ENCODE peak calls at places on chromosomes 11 and 22, in ten cellular contexts. V is AG10803, T is fibroblast of pulmonary artery, O is PC-3, P is AG04450, A is fibroblast of lung, G is adrenal gland, D is RWPE2, H is heart left ventricle, E is AG09309. C is an unnamed sample.

GRCh38 chr11:120431633-120432032 is 79.9 kb upstream of the GRIK4 start:
- DNase-seq in V (peak; percentile 71), T (peak; percentile 58), O (peak; percentile 48), P (peak; percentile 13), A (peak; percentile 73), G (no peak), D (no peak), H (no peak), E (peak; percentile 35), C (no peak)

GRCh38 chr11:6258571-6258998 is 1.1 kb upstream of the CCKBR start:
- DNase-seq in V (no peak), T (no peak), O (no peak), P (no peak), A (peak; percentile 9), G (no peak), D (no peak), H (no peak), E (no peak), C (peak; percentile 36)

GRCh38 chr11:78740175-78741161 is 165.8 kb upstream of the NARS2 start:
- DNase-seq in V (no peak), T (no peak), O (no peak), P (no peak), A (no peak), G (no peak), D (no peak), H (no peak), E (no peak), C (no peak)

GRCh38 chr11:2275334-2276279 is 5.2 kb upstream of the ASCL2 start:
- DNase-seq in V (no peak), T (no peak), O (no peak), P (no peak), A (no peak), G (no peak), D (peak; percentile 38), H (peak; percentile 58), E (no peak), C (no peak)

GRCh38 chr11:216081-216974 is 8.8 kb downstream of the RIC8A start:
- DNase-seq in V (no peak), T (no peak), O (no peak), P (no peak), A (no peak), G (no peak), D (no peak), H (no peak), E (no peak), C (no peak)

GRCh38 chr11:68673991-68674390 is 10.4 kb upstream of the GAL start:
- DNase-seq in V (no peak), T (no peak), O (no peak), P (no peak), A (no peak), G (no peak), D (peak; percentile 21), H (no peak), E (no peak), C (no peak)

GRCh38 chr22:40703174-40703573 is 23.9 kb downstream of the MCHR1 start:
- DNase-seq in V (no peak), T (no peak), O (no peak), P (no peak), A (no peak), G (no peak), D (no peak), H (no peak), E (no peak), C (no peak)

GRCh38 chr11:88521354-88522310 is 184.1 kb upstream of the CTSC start:
- DNase-seq in V (peak; percentile 23), T (no peak), O (no peak), P (no peak), A (no peak), G (no peak), D (no peak), H (no peak), E (no peak), C (peak; percentile 43)

GRCh38 chr11:11084337-11084736 is 226.5 kb upstream of the ZBED5 start:
- DNase-seq in V (no peak), T (no peak), O (no peak), P (no peak), A (no peak), G (no peak), D (no peak), H (no peak), E (no peak), C (no peak)

GRCh38 chr11:118744001-118744400 is 47.0 kb downstream of the DDX6 start:
- DNase-seq in V (peak; percentile 84), T (no peak), O (no peak), P (no peak), A (no peak), G (no peak), D (no peak), H (no peak), E (peak; percentile 47), C (no peak)

GRCh38 chr11:16098827-16099226 is 257.5 kb downstream of the SOX6 start:
- DNase-seq in V (no peak), T (no peak), O (no peak), P (no peak), A (no peak), G (no peak), D (no peak), H (no peak), E (no peak), C (peak; percentile 28)

GRCh38 chr22:24555496-24556253 is at the start of gene SNRPD3:
- DNase-seq in V (peak; percentile 90), T (peak; percentile 93), O (peak; percentile 85), P (peak; percentile 82), A (peak; percentile 92), G (peak; percentile 94), D (peak; percentile 93), H (peak; percentile 95), E (peak; percentile 71), C (peak; percentile 92)
- H3K4me3 ChIP-seq in V (peak within 1 kb of the TSS; percentile 99), T (peak within 1 kb of the TSS; percentile 100), O (peak within 1 kb of the TSS; percentile 88), P (peak within 1 kb of the TSS; percentile 96), A (peak within 1 kb of the TSS; percentile 98), G (peak within 1 kb of the TSS; percentile 68), D (peak within 1 kb of the TSS; percentile 97), H (peak within 1 kb of the TSS; percentile 93), E (peak within 1 kb of the TSS; percentile 91), C (peak within 1 kb of the TSS; percentile 100)

DNA sequence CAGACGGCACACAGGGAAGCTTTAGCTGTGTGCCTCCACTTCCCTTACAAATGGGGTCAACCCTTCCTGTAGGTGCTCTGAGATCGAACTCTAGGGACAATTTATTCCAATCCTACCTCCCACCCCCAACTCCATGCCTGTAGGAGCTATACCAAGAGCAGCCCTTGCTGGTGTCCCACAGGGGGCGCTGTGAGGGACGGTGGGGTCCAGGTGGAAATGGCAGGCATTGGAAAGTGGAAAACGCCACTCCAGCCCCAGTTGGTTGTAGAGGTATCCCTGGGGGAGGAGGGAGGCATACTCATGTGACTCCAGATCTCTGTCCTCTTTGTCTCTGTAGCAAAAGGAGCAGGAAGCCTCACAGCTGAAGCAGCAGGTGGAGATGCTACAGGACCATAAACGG is 161.3 kb downstream of the MYO18B start:
- DNase-seq in V (no peak), T (no peak), O (no peak), P (no peak), A (no peak), G (no peak), D (no peak), H (no peak), E (no peak), C (no peak)
- TF ChIP-seq CTCF in V (peak; percentile 24), T (no peak), O (no peak), P (no peak), A (no peak), G (no peak), D (no peak), H (no peak), E (no peak), C (no peak)

GRCh38 chr11:12149672-12150225 is 39.4 kb downstream of the MICAL2 start:
- DNase-seq in V (no peak), T (peak; percentile 43), O (no peak), P (no peak), A (peak; percentile 85), G (no peak), D (no peak), H (no peak), E (no peak), C (peak; percentile 44)

GRCh38 chr11:12147827-12148226 is 37.4 kb downstream of the MICAL2 start:
- DNase-seq in V (no peak), T (no peak), O (no peak), P (no peak), A (no peak), G (no peak), D (no peak), H (no peak), E (no peak), C (no peak)

GRCh38 chr11:12148882-12149281 is 38.5 kb downstream of the MICAL2 start:
- DNase-seq in V (no peak), T (no peak), O (no peak), P (no peak), A (peak; percentile 44), G (no peak), D (no peak), H (no peak), E (no peak), C (no peak)

GRCh38 chr11:12150831-12151382 is 40.5 kb downstream of the MICAL2 start:
- DNase-seq in V (no peak), T (peak; percentile 53), O (peak; percentile 25), P (no peak), A (peak; percentile 83), G (no peak), D (no peak), H (no peak), E (no peak), C (peak; percentile 95)

DNA sequence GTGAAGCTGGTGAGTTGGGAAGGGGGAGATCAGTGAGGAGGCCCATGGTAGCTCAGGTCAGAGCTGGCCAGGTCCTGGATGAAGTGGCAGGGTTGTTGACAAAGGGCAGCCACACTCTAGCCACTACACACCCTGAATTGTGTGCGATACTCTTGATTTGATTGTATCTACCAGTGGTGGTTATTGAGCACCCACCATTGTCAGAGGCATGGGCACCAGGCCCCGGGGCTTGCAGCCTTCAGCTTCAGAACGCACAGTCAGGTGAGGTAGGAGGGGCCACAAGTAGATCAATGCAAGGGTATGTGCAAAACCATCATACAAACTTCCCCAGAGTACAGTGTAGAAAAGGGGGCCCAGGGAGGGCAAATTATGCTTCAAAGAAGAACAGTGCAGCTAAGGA is 38.1 kb downstream of the MICAL2 start:
- DNase-seq in V (no peak), T (no peak), O (no peak), P (no peak), A (no peak), G (no peak), D (no peak), H (no peak), E (no peak), C (no peak)
- H3K4me3 ChIP-seq in V (no peak overlapping the region), T (no peak overlapping the region), O (no peak overlapping the region), P (no peak overlapping the region), A (no peak overlapping the region), G (no peak overlapping the region), D (no peak overlapping the region), H (no peak overlapping the region), E (no peak overlapping the region), C (no peak overlapping the region)

DNA sequence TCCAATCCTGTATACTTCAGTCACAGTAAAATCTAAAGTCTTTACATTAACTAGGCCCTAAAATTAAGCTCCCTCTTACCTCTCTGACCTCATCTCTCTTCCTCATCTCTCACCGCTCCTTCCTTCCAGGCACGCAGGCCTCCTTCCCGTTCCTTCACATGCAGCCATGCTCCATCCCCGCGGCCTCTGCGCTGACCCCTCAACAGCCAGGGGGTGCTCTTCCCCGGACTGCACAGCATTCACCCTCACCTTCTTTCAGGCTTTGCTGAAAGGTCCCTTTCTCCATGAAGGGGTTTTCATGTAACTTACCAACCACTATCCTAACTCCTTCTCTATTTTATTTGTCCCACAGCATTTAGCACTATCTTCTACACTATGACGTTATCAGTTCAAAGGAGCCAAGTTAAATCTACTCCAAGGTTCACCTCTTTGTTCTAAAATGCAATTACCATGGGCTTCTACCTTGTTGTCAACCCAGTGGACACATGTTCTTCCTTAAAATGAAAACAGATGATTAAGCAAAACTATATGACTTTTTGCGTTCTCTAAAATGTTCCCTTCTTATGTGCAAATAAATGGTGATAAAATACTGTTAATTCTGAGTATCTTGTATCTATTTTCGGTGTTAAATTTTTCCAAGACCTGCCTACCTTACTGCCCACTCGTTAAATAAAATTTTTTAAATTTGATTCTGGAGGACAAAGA is 57.8 kb upstream of the APOA1 start:
- DNase-seq in V (no peak), T (peak; percentile 29), O (no peak), P (no peak), A (no peak), G (no peak), D (no peak), H (no peak), E (no peak), C (no peak)
- TF ChIP-seq CTCF in V (peak; percentile 12), T (peak; percentile 45), O (peak; percentile 37), P (peak; percentile 36), A (peak; percentile 43), G (peak; percentile 15), D (peak; percentile 12), H (peak; percentile 34), E (peak; percentile 29), C (peak; percentile 48)

C was measured in fibroblast of villous mesenchyme.